ENCODE peak calls at places on chromosome 3, in four cellular contexts. S is GF-D8; P is IMR-90; U is central memory CD4-positive, alpha-beta T cell. D is an unnamed sample.

GRCh38 chr3:179796421-179796820 is 143.6 kb downstream of the USP13 start:
- DNase-seq in S (no peak), P (no peak), U (no peak), D (no peak)

GRCh38 chr3:171227333-171227732 is 200.8 kb upstream of the SLC2A2 start:
- DNase-seq in S (no peak), P (no peak), U (no peak), D (no peak)

GRCh38 chr3:128425142-128425845 is 41.4 kb downstream of the DNAJB8 start:
- DNase-seq in S (no peak), P (no peak), U (no peak), D (no peak)

GRCh38 chr3:190366145-190366544 is 21.8 kb upstream of the CLDN16 start:
- DNase-seq in S (no peak), P (no peak), U (no peak), D (no peak)

GRCh38 chr3:110459021-110459420 is 612.6 kb upstream of the NECTIN3 start:
- DNase-seq in S (no peak), P (no peak), U (no peak), D (no peak)

GRCh38 chr3:59101091-59101738 is 51.4 kb upstream of the CFAP20DC start:
- DNase-seq in S (no peak), P (no peak), U (no peak), D (no peak)

GRCh38 chr3:79973482-79973881 is 205.7 kb upstream of the ROBO1 start:
- DNase-seq in S (no peak), P (no peak), U (no peak), D (no peak)

GRCh38 chr3:186923241-186923640 is 7.1 kb upstream of the ST6GAL1 start:
- DNase-seq in S (no peak), P (no peak), U (no peak), D (no peak)

GRCh38 chr3:146589899-146590508 is 15.1 kb downstream of the PLSCR5 start:
- DNase-seq in S (no peak), P (peak; percentile 52), U (no peak), D (peak; percentile 76)

GRCh38 chr3:42831321-42831713 is 22.1 kb downstream of the ACKR2 start:
- DNase-seq in S (peak; percentile 15), P (peak; percentile 25), U (peak; percentile 57), D (peak; percentile 73)

GRCh38 chr3:118628704-118629341 is 405.8 kb downstream of the IGSF11 start:
- DNase-seq in S (no peak), P (peak; percentile 72), U (no peak), D (peak; percentile 93)

GRCh38 chr3:51759203-51759602 is 19.8 kb downstream of the IQCF6 start:
- DNase-seq in S (no peak), P (no peak), U (no peak), D (no peak)

GRCh38 chr3:153029350-153029749 is 132.7 kb upstream of the RAP2B start:
- DNase-seq in S (no peak), P (peak; percentile 91), U (no peak), D (no peak)

GRCh38 chr3:131453536-131453935 is 49.2 kb downstream of the MRPL3 start:
- DNase-seq in S (no peak), P (no peak), U (no peak), D (no peak)

GRCh38 chr3:71503525-71504249 is 79.8 kb downstream of the FOXP1 start:
- DNase-seq in S (no peak), P (peak; percentile 83), U (no peak), D (no peak)

GRCh38 chr3:128266453-128266852 is 113.2 kb downstream of the EEFSEC start:
- DNase-seq in S (no peak), P (no peak), U (no peak), D (no peak)

GRCh38 chr3:101384426-101384825 is 64.1 kb upstream of the IMPG2 start:
- DNase-seq in S (no peak), P (no peak), U (no peak), D (no peak)

GRCh38 chr3:158264894-158265293 is 155.0 kb downstream of the RSRC1 start:
- DNase-seq in S (no peak), P (no peak), U (no peak), D (no peak)

GRCh38 chr3:21436846-21437245 is 314.2 kb downstream of the ZNF385D start:
- DNase-seq in S (no peak), P (no peak), U (no peak), D (no peak)

GRCh38 chr3:46489875-46490274 is 7.9 kb upstream of the RTP3 start:
- DNase-seq in S (no peak), P (peak; percentile 96), U (no peak), D (no peak)

GRCh38 chr3:21390856-21391255 is 360.2 kb downstream of the ZNF385D start:
- DNase-seq in S (no peak), P (no peak), U (no peak), D (no peak)

GRCh38 chr3:23728651-23729117 is 77.1 kb upstream of the UBE2E1 start:
- DNase-seq in S (no peak), P (peak; percentile 72), U (no peak), D (no peak)

GRCh38 chr3:109375975-109376374 is 38.6 kb upstream of the DPPA4 start:
- DNase-seq in S (no peak), P (no peak), U (no peak), D (no peak)

D was measured in Ammon's horn.